ENCODE peak calls at places on chromosome 5, in nine cellular contexts. G is RPMI7951; W is IMR-90; A is NAMALWA; Y is MCF 10A; V is H9; P is Ammon's horn; L is naive thymus-derived CD8-positive, alpha-beta T cell; K is C1 segment of cervical spinal cord. T is an unnamed sample.

GRCh38 chr5:82859439-82860140 is 217.6 kb downstream of the TMEM167A start:
- DNase-seq in G (no peak), W (no peak), A (no peak), Y (no peak), V (no peak), P (peak), L (no peak), K (no peak), T (no peak)

GRCh38 chr5:169595172-169595820 is 11.7 kb downstream of the SPDL1 start:
- DNase-seq in G (no peak), W (no peak), A (no peak), Y (no peak), V (no peak), P (no peak), L (no peak), K (no peak), T (no peak)

GRCh38 chr5:32866138-32866537 is 155.0 kb downstream of the NPR3 start:
- DNase-seq in G (no peak), W (no peak), A (no peak), Y (no peak), V (no peak), P (no peak), L (no peak), K (no peak), T (no peak)

GRCh38 chr5:150613991-150614650 is 26.3 kb upstream of the SYNPO start:
- DNase-seq in G (no peak), W (no peak), A (no peak), Y (no peak), V (no peak), P (no peak), L (no peak), K (no peak), T (no peak)

GRCh38 chr5:125497651-125498050 is 751.2 kb upstream of the ZNF608 start:
- DNase-seq in G (no peak), W (no peak), A (no peak), Y (no peak), V (no peak), P (no peak), L (no peak), K (no peak), T (no peak)

GRCh38 chr5:79697222-79698164 is 7.9 kb downstream of the CMYA5 start:
- DNase-seq in G (no peak), W (peak), A (no peak), Y (peak), V (no peak), P (no peak), L (no peak), K (no peak), T (no peak)

GRCh38 chr5:153617190-153617589 is 126.7 kb downstream of the GRIA1 start:
- DNase-seq in G (peak), W (peak), A (no peak), Y (no peak), V (no peak), P (no peak), L (no peak), K (no peak), T (no peak)

GRCh38 chr5:137741-138140 is 45.8 kb downstream of the PLEKHG4B start:
- DNase-seq in G (no peak), W (no peak), A (no peak), Y (no peak), V (no peak), P (no peak), L (no peak), K (no peak), T (no peak)

GRCh38 chr5:94777163-94777885 is 158.9 kb downstream of the SLF1 start:
- DNase-seq in G (no peak), W (no peak), A (no peak), Y (no peak), V (no peak), P (no peak), L (no peak), K (no peak), T (no peak)

GRCh38 chr5:172530406-172530805 is 76.1 kb upstream of the SH3PXD2B start:
- DNase-seq in G (no peak), W (no peak), A (no peak), Y (no peak), V (peak), P (no peak), L (no peak), K (no peak), T (no peak)

GRCh38 chr5:155733935-155734334 is 593.0 kb upstream of the SGCD start:
- DNase-seq in G (no peak), W (no peak), A (no peak), Y (no peak), V (no peak), P (no peak), L (no peak), K (no peak), T (no peak)